ENCODE peak calls at places on chromosomes 13 and 19, in nine cellular contexts. I is stomach, O is GM12865, D is kidney epithelial cell, F is IMR-90, B is bronchial epithelial cell, X is PC-9, R is ovary, S is mammary epithelial cell. N is an unnamed sample.
A peak's percentile ranks its signal among the peaks of the same experiment; 100 is the strongest.

GRCh38 chr19:13103961-13104847 is 1.5 kb upstream of the LYL1 start:
- DNase-seq in I (peak; percentile 45), O (peak; percentile 88), D (no peak), F (no peak), B (no peak), X (no peak), R (peak; percentile 69), S (no peak), N (no peak)

GRCh38 chr13:79270859-79271258 is 135.2 kb downstream of the RBM26 start:
- DNase-seq in I (no peak), O (no peak), D (no peak), F (no peak), B (no peak), X (no peak), R (no peak), S (no peak), N (no peak)

GRCh38 chr13:48504606-48505369 is 28.1 kb downstream of the RCBTB2 start:
- DNase-seq in I (no peak), O (peak; percentile 68), D (no peak), F (no peak), B (peak; percentile 73), X (no peak), R (no peak), S (peak; percentile 42), N (no peak)

GRCh38 chr13:46119883-46120614 is 15.2 kb upstream of the CPB2 start:
- DNase-seq in I (no peak), O (no peak), D (peak; percentile 49), F (peak; percentile 19), B (peak; percentile 52), X (peak; percentile 52), R (peak; percentile 48), S (peak; percentile 39), N (peak; percentile 12)

GRCh38 chr19:9941236-9941635 is 4.9 kb upstream of the OLFM2 start:
- DNase-seq in I (no peak), O (no peak), D (no peak), F (peak; percentile 29), B (no peak), X (no peak), R (no peak), S (no peak), N (no peak)

GRCh38 chr19:55866521-55866920 is 30.2 kb downstream of the NLRP4 start:
- DNase-seq in I (no peak), O (no peak), D (no peak), F (no peak), B (no peak), X (no peak), R (no peak), S (no peak), N (no peak)

GRCh38 chr19:10602330-10603083 is 15.4 kb upstream of the AP1M2 start:
- DNase-seq in I (peak; percentile 90), O (peak; percentile 87), D (no peak), F (peak; percentile 48), B (no peak), X (peak; percentile 77), R (peak; percentile 89), S (peak; percentile 52), N (no peak)

GRCh38 chr19:17347361-17347760 is 10.0 kb downstream of the GTPBP3 start:
- DNase-seq in I (no peak), O (no peak), D (no peak), F (peak; percentile 20), B (no peak), X (no peak), R (peak; percentile 35), S (no peak), N (no peak)

GRCh38 chr13:26992951-26993490 is 178.6 kb downstream of the USP12 start:
- DNase-seq in I (no peak), O (no peak), D (no peak), F (no peak), B (no peak), X (no peak), R (no peak), S (no peak), N (no peak)

GRCh38 chr19:11673608-11674041 is 65.1 kb downstream of the ZNF823 start:
- DNase-seq in I (peak; percentile 69), O (no peak), D (no peak), F (peak; percentile 55), B (peak; percentile 37), X (peak; percentile 28), R (peak; percentile 81), S (no peak), N (no peak)

GRCh38 chr19:4115050-4115817 is 8.7 kb downstream of the MAP2K2 start:
- DNase-seq in I (peak; percentile 43), O (peak; percentile 91), D (no peak), F (no peak), B (no peak), X (no peak), R (no peak), S (no peak), N (no peak)

GRCh38 chr19:5698635-5699422 is 8.7 kb downstream of the RPL36 start:
- DNase-seq in I (no peak), O (peak; percentile 12), D (no peak), F (no peak), B (no peak), X (no peak), R (no peak), S (no peak), N (no peak)

GRCh38 chr19:7475665-7476064 is 13.2 kb downstream of the PEX11G start:
- DNase-seq in I (no peak), O (no peak), D (no peak), F (no peak), B (no peak), X (no peak), R (no peak), S (no peak), N (no peak)

GRCh38 chr19:48874309-48875135 is 2.3 kb downstream of the PPP1R15A start:
- DNase-seq in I (peak; percentile 61), O (peak; percentile 57), D (no peak), F (peak; percentile 80), B (peak; percentile 74), X (no peak), R (peak; percentile 69), S (peak; percentile 72), N (no peak)

GRCh38 chr13:50320297-50320862 is 305.1 kb downstream of the KCNRG start:
- DNase-seq in I (no peak), O (no peak), D (peak; percentile 47), F (peak; percentile 54), B (peak; percentile 72), X (no peak), R (no peak), S (peak; percentile 40), N (no peak)

GRCh38 chr13:73835138-73835721 is 299.0 kb downstream of the KLF12 start:
- DNase-seq in I (no peak), O (peak; percentile 52), D (no peak), F (peak; percentile 56), B (peak; percentile 55), X (no peak), R (no peak), S (peak; percentile 36), N (no peak)

GRCh38 chr19:23440791-23441190 is 45.5 kb upstream of the ZNF91 start:
- DNase-seq in I (no peak), O (peak; percentile 16), D (no peak), F (no peak), B (no peak), X (peak; percentile 13), R (no peak), S (no peak), N (no peak)
- TF ChIP-seq CTCF in I (no peak), O (peak; percentile 33), D (peak; percentile 31), F (no peak), B (peak; percentile 13), X (peak; percentile 66), R (no peak), S (peak; percentile 29), N (peak; percentile 12)

DNA sequence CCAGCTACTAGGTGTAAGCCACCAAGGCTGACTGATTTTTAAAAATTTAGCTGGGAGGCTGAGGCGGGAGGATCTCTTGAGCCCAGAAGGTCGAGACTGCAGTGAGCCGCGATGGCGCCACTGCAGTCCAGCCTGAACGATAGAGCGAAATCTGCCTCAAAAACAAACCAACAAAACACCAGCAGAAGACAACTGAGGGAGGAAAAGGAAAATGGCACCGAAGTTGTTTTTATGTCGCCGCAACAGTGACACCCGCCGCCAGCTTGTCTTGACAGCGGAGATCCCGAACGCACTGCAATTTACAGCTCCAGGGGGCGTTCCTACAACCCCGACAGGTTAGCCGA is 298 bp upstream of the FAM98C start:
- DNase-seq in I (no peak), O (no peak), D (no peak), F (no peak), B (no peak), X (no peak), R (no peak), S (no peak), N (no peak)
- H3K4me3 ChIP-seq in I (peak overlapping the region; percentile 100), O (peak overlapping the region; percentile 58), D (peak overlapping the region; percentile 35), F (peak overlapping the region; percentile 52), B (peak overlapping the region; percentile 22), X (peak overlapping the region; percentile 46), R (peak overlapping the region; percentile 82), S (peak overlapping the region; percentile 34), N (peak overlapping the region; percentile 58)

GRCh38 chr19:30221176-30221575 is 151.0 kb upstream of the ZNF536 start:
- DNase-seq in I (no peak), O (no peak), D (no peak), F (no peak), B (no peak), X (no peak), R (no peak), S (no peak), N (no peak)

GRCh38 chr19:30222993-30223865 is 149.0 kb upstream of the ZNF536 start:
- DNase-seq in I (no peak), O (no peak), D (no peak), F (no peak), B (no peak), X (no peak), R (no peak), S (no peak), N (no peak)

GRCh38 chr19:30224689-30225606 is 147.2 kb upstream of the ZNF536 start:
- DNase-seq in I (no peak), O (no peak), D (no peak), F (no peak), B (no peak), X (no peak), R (no peak), S (no peak), N (no peak)

GRCh38 chr19:30223866-30224688 is 148.1 kb upstream of the ZNF536 start:
- DNase-seq in I (no peak), O (no peak), D (no peak), F (no peak), B (no peak), X (no peak), R (no peak), S (no peak), N (no peak)

GRCh38 chr19:30222428-30222873 is 149.7 kb upstream of the ZNF536 start:
- DNase-seq in I (no peak), O (peak; percentile 9), D (no peak), F (no peak), B (no peak), X (no peak), R (no peak), S (no peak), N (no peak)
- TF ChIP-seq CTCF in I (peak; percentile 27), O (peak; percentile 73), D (peak; percentile 71), F (peak; percentile 11), B (peak; percentile 35), X (peak; percentile 27), R (no peak), S (no peak), N (peak; percentile 76)

DNA sequence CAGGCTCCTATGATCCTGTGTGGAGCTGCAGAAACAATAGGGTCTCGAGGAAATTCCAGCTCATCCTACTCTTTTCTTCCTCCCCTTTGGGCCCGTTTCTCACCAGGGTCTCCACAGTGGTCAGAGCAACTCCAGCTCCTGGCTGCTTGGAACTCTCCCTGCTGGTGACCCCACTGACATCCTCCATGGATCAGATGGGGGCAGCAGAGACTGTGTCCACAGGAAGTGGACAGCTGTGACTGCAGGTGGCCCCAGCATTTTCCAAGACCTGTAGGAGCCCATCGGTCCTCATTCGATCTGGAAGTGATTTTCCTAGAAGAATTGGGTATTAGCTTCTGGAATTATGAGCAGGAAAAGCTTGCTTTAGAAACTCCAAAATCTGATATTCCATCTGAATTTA is 208.5 kb downstream of the ZNF536 start:
- DNase-seq in I (no peak), O (no peak), D (no peak), F (no peak), B (no peak), X (no peak), R (no peak), S (no peak), N (no peak)
- H3K4me3 ChIP-seq in I (no peak overlapping the region), O (no peak overlapping the region), D (no peak overlapping the region), F (no peak overlapping the region), B (no peak overlapping the region), X (no peak overlapping the region), R (no peak overlapping the region), S (no peak overlapping the region), N (no peak overlapping the region)